ENCODE peak calls at places on chromosome 17, in eight cellular contexts. One of them, this sample, is unnamed.

GRCh38 chr17:57597531-57598453 is 147.3 kb downstream of the CCDC182 start:
- DNase-seq in cardiac fibroblast: peak
- DNase-seq in NCI-H460: peak
- DNase-seq in foreskin melanocyte: peak
- DNase-seq in SK-N-SH: peak
- DNase-seq in A172: peak
- DNase-seq in breast epithelium: peak
- DNase-seq in activated CD4-positive, alpha-beta T cell treated with anti-CD3 and anti-CD28 coated beads, Interleukin-2, amount 50 U/mL, for 48 hours: peak
- DNase-seq in this sample: peak

GRCh38 chr17:82161216-82161615 is 51.4 kb downstream of the CCDC57 start:
- DNase-seq in breast epithelium: no peak
- DNase-seq in activated CD4-positive, alpha-beta T cell treated with anti-CD3 and anti-CD28 coated beads, Interleukin-2, amount 50 U/mL, for 48 hours: no peak
- DNase-seq in NCI-H460: no peak
- DNase-seq in A172: no peak
- DNase-seq in foreskin melanocyte: no peak
- DNase-seq in cardiac fibroblast: no peak
- DNase-seq in SK-N-SH: no peak
- DNase-seq in this sample: no peak

GRCh38 chr17:65398036-65398787 is 163.2 kb downstream of the AXIN2 start:
- DNase-seq in SK-N-SH: no peak
- DNase-seq in breast epithelium: no peak
- DNase-seq in activated CD4-positive, alpha-beta T cell treated with anti-CD3 and anti-CD28 coated beads, Interleukin-2, amount 50 U/mL, for 48 hours: no peak
- DNase-seq in foreskin melanocyte: no peak
- DNase-seq in A172: peak
- DNase-seq in NCI-H460: no peak
- DNase-seq in cardiac fibroblast: no peak
- DNase-seq in this sample: no peak

GRCh38 chr17:77087650-77088454 is 52.9 kb upstream of the SEC14L1 start:
- DNase-seq in activated CD4-positive, alpha-beta T cell treated with anti-CD3 and anti-CD28 coated beads, Interleukin-2, amount 50 U/mL, for 48 hours: no peak
- DNase-seq in SK-N-SH: no peak
- DNase-seq in A172: no peak
- DNase-seq in cardiac fibroblast: no peak
- DNase-seq in breast epithelium: no peak
- DNase-seq in NCI-H460: no peak
- DNase-seq in foreskin melanocyte: no peak
- DNase-seq in this sample: no peak

GRCh38 chr17:49730078-49730786 is 22.5 kb upstream of the SLC35B1 start:
- DNase-seq in foreskin melanocyte: no peak
- DNase-seq in SK-N-SH: no peak
- DNase-seq in A172: no peak
- DNase-seq in NCI-H460: no peak
- DNase-seq in breast epithelium: peak
- DNase-seq in activated CD4-positive, alpha-beta T cell treated with anti-CD3 and anti-CD28 coated beads, Interleukin-2, amount 50 U/mL, for 48 hours: no peak
- DNase-seq in cardiac fibroblast: peak
- DNase-seq in this sample: peak

GRCh38 chr17:4537451-4538235 is 17.5 kb downstream of the MYBBP1A start:
- DNase-seq in cardiac fibroblast: no peak
- DNase-seq in A172: no peak
- DNase-seq in breast epithelium: no peak
- DNase-seq in NCI-H460: no peak
- DNase-seq in SK-N-SH: no peak
- DNase-seq in activated CD4-positive, alpha-beta T cell treated with anti-CD3 and anti-CD28 coated beads, Interleukin-2, amount 50 U/mL, for 48 hours: no peak
- DNase-seq in foreskin melanocyte: no peak
- DNase-seq in this sample: no peak

GRCh38 chr17:78034429-78035091 is 76.1 kb downstream of the TNRC6C start:
- DNase-seq in activated CD4-positive, alpha-beta T cell treated with anti-CD3 and anti-CD28 coated beads, Interleukin-2, amount 50 U/mL, for 48 hours: no peak
- DNase-seq in foreskin melanocyte: no peak
- DNase-seq in NCI-H460: peak
- DNase-seq in cardiac fibroblast: peak
- DNase-seq in SK-N-SH: no peak
- DNase-seq in breast epithelium: no peak
- DNase-seq in A172: peak
- DNase-seq in this sample: no peak

GRCh38 chr17:80943346-80944145 is 48.1 kb upstream of the CHMP6 start:
- DNase-seq in activated CD4-positive, alpha-beta T cell treated with anti-CD3 and anti-CD28 coated beads, Interleukin-2, amount 50 U/mL, for 48 hours: no peak
- DNase-seq in cardiac fibroblast: no peak
- DNase-seq in SK-N-SH: no peak
- DNase-seq in A172: no peak
- DNase-seq in NCI-H460: no peak
- DNase-seq in foreskin melanocyte: no peak
- DNase-seq in breast epithelium: no peak
- DNase-seq in this sample: no peak

GRCh38 chr17:37305406-37305905 is 70.3 kb upstream of the C17orf78 start:
- DNase-seq in NCI-H460: no peak
- DNase-seq in foreskin melanocyte: no peak
- DNase-seq in activated CD4-positive, alpha-beta T cell treated with anti-CD3 and anti-CD28 coated beads, Interleukin-2, amount 50 U/mL, for 48 hours: no peak
- DNase-seq in SK-N-SH: no peak
- DNase-seq in A172: no peak
- DNase-seq in cardiac fibroblast: no peak
- DNase-seq in breast epithelium: no peak
- DNase-seq in this sample: no peak

GRCh38 chr17:83161298-83162034 is 82.1 kb downstream of the METRNL start:
- DNase-seq in NCI-H460: no peak
- DNase-seq in cardiac fibroblast: no peak
- DNase-seq in activated CD4-positive, alpha-beta T cell treated with anti-CD3 and anti-CD28 coated beads, Interleukin-2, amount 50 U/mL, for 48 hours: no peak
- DNase-seq in foreskin melanocyte: no peak
- DNase-seq in SK-N-SH: no peak
- DNase-seq in breast epithelium: peak
- DNase-seq in A172: no peak
- DNase-seq in this sample: peak

GRCh38 chr17:32636593-32637218 is 149.9 kb downstream of the CDK5R1 start:
- DNase-seq in SK-N-SH: no peak
- DNase-seq in foreskin melanocyte: no peak
- DNase-seq in NCI-H460: no peak
- DNase-seq in A172: no peak
- DNase-seq in activated CD4-positive, alpha-beta T cell treated with anti-CD3 and anti-CD28 coated beads, Interleukin-2, amount 50 U/mL, for 48 hours: no peak
- DNase-seq in cardiac fibroblast: no peak
- DNase-seq in breast epithelium: no peak
- DNase-seq in this sample: no peak

GRCh38 chr17:76869878-76870714 is 1.9 kb downstream of the MGAT5B start:
- DNase-seq in cardiac fibroblast: no peak
- DNase-seq in A172: no peak
- DNase-seq in breast epithelium: no peak
- DNase-seq in SK-N-SH: no peak
- DNase-seq in activated CD4-positive, alpha-beta T cell treated with anti-CD3 and anti-CD28 coated beads, Interleukin-2, amount 50 U/mL, for 48 hours: no peak
- DNase-seq in foreskin melanocyte: no peak
- DNase-seq in NCI-H460: no peak
- DNase-seq in this sample: peak

GRCh38 chr17:44722254-44722653 is 13.8 kb downstream of the DBF4B start:
- DNase-seq in SK-N-SH: no peak
- DNase-seq in activated CD4-positive, alpha-beta T cell treated with anti-CD3 and anti-CD28 coated beads, Interleukin-2, amount 50 U/mL, for 48 hours: no peak
- DNase-seq in breast epithelium: no peak
- DNase-seq in A172: no peak
- DNase-seq in cardiac fibroblast: no peak
- DNase-seq in NCI-H460: no peak
- DNase-seq in foreskin melanocyte: no peak
- DNase-seq in this sample: no peak

GRCh38 chr17:28573521-28573920 is 2.2 kb upstream of the PIGS start:
- DNase-seq in SK-N-SH: no peak
- DNase-seq in cardiac fibroblast: no peak
- DNase-seq in activated CD4-positive, alpha-beta T cell treated with anti-CD3 and anti-CD28 coated beads, Interleukin-2, amount 50 U/mL, for 48 hours: no peak
- DNase-seq in A172: no peak
- DNase-seq in NCI-H460: no peak
- DNase-seq in breast epithelium: no peak
- DNase-seq in foreskin melanocyte: no peak
- DNase-seq in this sample: no peak

GRCh38 chr17:70447588-70447987 is 278.3 kb downstream of the KCNJ2 start:
- DNase-seq in cardiac fibroblast: no peak
- DNase-seq in SK-N-SH: no peak
- DNase-seq in foreskin melanocyte: peak
- DNase-seq in breast epithelium: no peak
- DNase-seq in NCI-H460: peak
- DNase-seq in A172: no peak
- DNase-seq in activated CD4-positive, alpha-beta T cell treated with anti-CD3 and anti-CD28 coated beads, Interleukin-2, amount 50 U/mL, for 48 hours: no peak
- DNase-seq in this sample: no peak

GRCh38 chr17:49987681-49988441 is 7.2 kb downstream of the DLX3 start:
- DNase-seq in foreskin melanocyte: peak
- DNase-seq in A172: peak
- DNase-seq in activated CD4-positive, alpha-beta T cell treated with anti-CD3 and anti-CD28 coated beads, Interleukin-2, amount 50 U/mL, for 48 hours: no peak
- DNase-seq in cardiac fibroblast: no peak
- DNase-seq in breast epithelium: no peak
- DNase-seq in NCI-H460: no peak
- DNase-seq in SK-N-SH: peak
- DNase-seq in this sample: no peak

GRCh38 chr17:57459286-57459915 is 203.1 kb downstream of the MSI2 start:
- DNase-seq in A172: peak
- DNase-seq in NCI-H460: no peak
- DNase-seq in breast epithelium: no peak
- DNase-seq in foreskin melanocyte: no peak
- DNase-seq in cardiac fibroblast: peak
- DNase-seq in SK-N-SH: no peak
- DNase-seq in activated CD4-positive, alpha-beta T cell treated with anti-CD3 and anti-CD28 coated beads, Interleukin-2, amount 50 U/mL, for 48 hours: peak
- DNase-seq in this sample: no peak

GRCh38 chr17:80649672-80650338 is 105.2 kb downstream of the RPTOR start:
- DNase-seq in NCI-H460: peak
- DNase-seq in foreskin melanocyte: peak
- DNase-seq in SK-N-SH: peak
- DNase-seq in activated CD4-positive, alpha-beta T cell treated with anti-CD3 and anti-CD28 coated beads, Interleukin-2, amount 50 U/mL, for 48 hours: peak
- DNase-seq in cardiac fibroblast: peak
- DNase-seq in breast epithelium: no peak
- DNase-seq in A172: peak
- DNase-seq in this sample: peak

GRCh38 chr17:59296190-59296589 is 35.3 kb upstream of the YPEL2 start:
- DNase-seq in A172: no peak
- DNase-seq in cardiac fibroblast: no peak
- DNase-seq in foreskin melanocyte: no peak
- DNase-seq in SK-N-SH: no peak
- DNase-seq in NCI-H460: no peak
- DNase-seq in breast epithelium: no peak
- DNase-seq in activated CD4-positive, alpha-beta T cell treated with anti-CD3 and anti-CD28 coated beads, Interleukin-2, amount 50 U/mL, for 48 hours: no peak
- DNase-seq in this sample: no peak

GRCh38 chr17:19002191-19002590 is 2.4 kb downstream of the FAM83G start:
- DNase-seq in SK-N-SH: no peak
- DNase-seq in foreskin melanocyte: no peak
- DNase-seq in breast epithelium: no peak
- DNase-seq in cardiac fibroblast: no peak
- DNase-seq in activated CD4-positive, alpha-beta T cell treated with anti-CD3 and anti-CD28 coated beads, Interleukin-2, amount 50 U/mL, for 48 hours: no peak
- DNase-seq in A172: no peak
- DNase-seq in NCI-H460: no peak
- DNase-seq in this sample: no peak

GRCh38 chr17:75412455-75413317 is 7.2 kb upstream of the GRB2 start:
- DNase-seq in A172: peak
- DNase-seq in SK-N-SH: peak
- DNase-seq in activated CD4-positive, alpha-beta T cell treated with anti-CD3 and anti-CD28 coated beads, Interleukin-2, amount 50 U/mL, for 48 hours: peak
- DNase-seq in breast epithelium: peak
- DNase-seq in NCI-H460: peak
- DNase-seq in foreskin melanocyte: peak
- DNase-seq in cardiac fibroblast: peak
- DNase-seq in this sample: peak

GRCh38 chr17:35051183-35051578 is 12.3 kb downstream of the RFFL start:
- DNase-seq in SK-N-SH: no peak
- DNase-seq in cardiac fibroblast: peak
- DNase-seq in A172: no peak
- DNase-seq in breast epithelium: no peak
- DNase-seq in activated CD4-positive, alpha-beta T cell treated with anti-CD3 and anti-CD28 coated beads, Interleukin-2, amount 50 U/mL, for 48 hours: no peak
- DNase-seq in NCI-H460: no peak
- DNase-seq in foreskin melanocyte: no peak
- DNase-seq in this sample: no peak

GRCh38 chr17:3602499-3602898 is 6.7 kb downstream of the TRPV1 start:
- DNase-seq in A172: peak
- DNase-seq in SK-N-SH: peak
- DNase-seq in NCI-H460: peak
- DNase-seq in activated CD4-positive, alpha-beta T cell treated with anti-CD3 and anti-CD28 coated beads, Interleukin-2, amount 50 U/mL, for 48 hours: peak
- DNase-seq in cardiac fibroblast: peak
- DNase-seq in foreskin melanocyte: peak
- DNase-seq in breast epithelium: no peak
- DNase-seq in this sample: no peak

GRCh38 chr17:75325827-75326586 is 36.8 kb upstream of the SLC25A19 start:
- DNase-seq in A172: no peak
- DNase-seq in foreskin melanocyte: no peak
- DNase-seq in breast epithelium: no peak
- DNase-seq in NCI-H460: no peak
- DNase-seq in SK-N-SH: no peak
- DNase-seq in cardiac fibroblast: peak
- DNase-seq in activated CD4-positive, alpha-beta T cell treated with anti-CD3 and anti-CD28 coated beads, Interleukin-2, amount 50 U/mL, for 48 hours: no peak
- DNase-seq in this sample: no peak

GRCh38 chr17:71208111-71208704 is 912.6 kb upstream of the SOX9 start:
- DNase-seq in breast epithelium: peak
- DNase-seq in foreskin melanocyte: no peak
- DNase-seq in A172: no peak
- DNase-seq in cardiac fibroblast: peak
- DNase-seq in NCI-H460: no peak
- DNase-seq in activated CD4-positive, alpha-beta T cell treated with anti-CD3 and anti-CD28 coated beads, Interleukin-2, amount 50 U/mL, for 48 hours: no peak
- DNase-seq in SK-N-SH: no peak
- DNase-seq in this sample: peak

GRCh38 chr17:8120520-8121443 is 2.5 kb upstream of the ALOXE3 start:
- DNase-seq in NCI-H460: peak
- DNase-seq in activated CD4-positive, alpha-beta T cell treated with anti-CD3 and anti-CD28 coated beads, Interleukin-2, amount 50 U/mL, for 48 hours: peak
- DNase-seq in foreskin melanocyte: peak
- DNase-seq in cardiac fibroblast: peak
- DNase-seq in breast epithelium: peak
- DNase-seq in A172: peak
- DNase-seq in SK-N-SH: peak
- DNase-seq in this sample: peak

GRCh38 chr17:82414548-82415281 is 3.4 kb upstream of the HEXD start:
- DNase-seq in activated CD4-positive, alpha-beta T cell treated with anti-CD3 and anti-CD28 coated beads, Interleukin-2, amount 50 U/mL, for 48 hours: peak
- DNase-seq in NCI-H460: peak
- DNase-seq in breast epithelium: peak
- DNase-seq in SK-N-SH: peak
- DNase-seq in foreskin melanocyte: peak
- DNase-seq in A172: peak
- DNase-seq in cardiac fibroblast: peak
- DNase-seq in this sample: peak

GRCh38 chr17:70674061-70674460 is 504.7 kb downstream of the KCNJ2 start:
- DNase-seq in cardiac fibroblast: no peak
- DNase-seq in foreskin melanocyte: no peak
- DNase-seq in A172: no peak
- DNase-seq in activated CD4-positive, alpha-beta T cell treated with anti-CD3 and anti-CD28 coated beads, Interleukin-2, amount 50 U/mL, for 48 hours: no peak
- DNase-seq in SK-N-SH: no peak
- DNase-seq in NCI-H460: no peak
- DNase-seq in breast epithelium: no peak
- DNase-seq in this sample: no peak

GRCh38 chr17:73956595-73957465 is 246.6 kb upstream of the RPL38 start:
- DNase-seq in cardiac fibroblast: no peak
- DNase-seq in SK-N-SH: peak
- DNase-seq in foreskin melanocyte: no peak
- DNase-seq in breast epithelium: no peak
- DNase-seq in NCI-H460: peak
- DNase-seq in A172: peak
- DNase-seq in activated CD4-positive, alpha-beta T cell treated with anti-CD3 and anti-CD28 coated beads, Interleukin-2, amount 50 U/mL, for 48 hours: peak
- DNase-seq in this sample: peak

GRCh38 chr17:2796164-2797140 is at the start of gene RAP1GAP2:
- DNase-seq in breast epithelium: peak
- DNase-seq in A172: no peak
- DNase-seq in SK-N-SH: no peak
- DNase-seq in activated CD4-positive, alpha-beta T cell treated with anti-CD3 and anti-CD28 coated beads, Interleukin-2, amount 50 U/mL, for 48 hours: peak
- DNase-seq in cardiac fibroblast: no peak
- DNase-seq in foreskin melanocyte: no peak
- DNase-seq in NCI-H460: peak
- DNase-seq in this sample: no peak

GRCh38 chr17:39605492-39606433 is 2.0 kb downstream of the NEUROD2 start:
- DNase-seq in breast epithelium: no peak
- DNase-seq in SK-N-SH: peak
- DNase-seq in activated CD4-positive, alpha-beta T cell treated with anti-CD3 and anti-CD28 coated beads, Interleukin-2, amount 50 U/mL, for 48 hours: no peak
- DNase-seq in foreskin melanocyte: no peak
- DNase-seq in NCI-H460: no peak
- DNase-seq in cardiac fibroblast: peak
- DNase-seq in A172: no peak
- DNase-seq in this sample: no peak

GRCh38 chr17:29136998-29137730 is 43.0 kb downstream of the MYO18A start:
- DNase-seq in activated CD4-positive, alpha-beta T cell treated with anti-CD3 and anti-CD28 coated beads, Interleukin-2, amount 50 U/mL, for 48 hours: peak
- DNase-seq in breast epithelium: no peak
- DNase-seq in foreskin melanocyte: no peak
- DNase-seq in cardiac fibroblast: peak
- DNase-seq in SK-N-SH: no peak
- DNase-seq in NCI-H460: no peak
- DNase-seq in A172: no peak
- DNase-seq in this sample: no peak

GRCh38 chr17:29593546-29594440 is 861 bp downstream of the ANKRD13B start:
- DNase-seq in NCI-H460: no peak
- DNase-seq in SK-N-SH: no peak
- DNase-seq in activated CD4-positive, alpha-beta T cell treated with anti-CD3 and anti-CD28 coated beads, Interleukin-2, amount 50 U/mL, for 48 hours: peak
- DNase-seq in A172: no peak
- DNase-seq in cardiac fibroblast: no peak
- DNase-seq in breast epithelium: no peak
- DNase-seq in foreskin melanocyte: no peak
- DNase-seq in this sample: no peak

GRCh38 chr17:21537302-21537701 is 155.0 kb upstream of the KCNJ18 start:
- DNase-seq in NCI-H460: no peak
- DNase-seq in foreskin melanocyte: no peak
- DNase-seq in A172: no peak
- DNase-seq in cardiac fibroblast: no peak
- DNase-seq in SK-N-SH: no peak
- DNase-seq in activated CD4-positive, alpha-beta T cell treated with anti-CD3 and anti-CD28 coated beads, Interleukin-2, amount 50 U/mL, for 48 hours: no peak
- DNase-seq in breast epithelium: no peak
- DNase-seq in this sample: no peak

This sample was measured in AG08396.